ENCODE peak calls at places on chromosome 18, in nine cellular contexts. I, V, S, P, R, B, U, G and M are unnamed samples.
A peak's percentile ranks its signal among the peaks of the same experiment; 100 is the strongest.

GRCh38 chr18:23245461-23245860 is 110.2 kb downstream of the CABLES1 start:
- DNase-seq in I (no peak), V (no peak), S (no peak), P (no peak), R (no peak), B (no peak), U (no peak), G (no peak), M (no peak)

GRCh38 chr18:42183746-42184145 is 228.7 kb downstream of the PIK3C3 start:
- DNase-seq in I (peak; percentile 43), V (no peak), S (no peak), P (no peak), R (no peak), B (no peak), U (no peak), G (no peak), M (peak; percentile 36)

GRCh38 chr18:64707052-64707451 is 558.2 kb upstream of the LINC00305 start:
- DNase-seq in I (no peak), V (no peak), S (no peak), P (no peak), R (no peak), B (no peak), U (no peak), G (peak; percentile 16), M (no peak)

GRCh38 chr18:74496508-74497307 is 545 bp downstream of the CNDP2 start:
- DNase-seq in I (peak; percentile 59), V (peak; percentile 76), S (peak; percentile 79), P (peak; percentile 84), R (peak; percentile 60), B (peak; percentile 62), U (peak; percentile 17), G (peak; percentile 13), M (no peak)

GRCh38 chr18:21703241-21703820 is 1.2 kb downstream of the ABHD3 start:
- DNase-seq in I (peak; percentile 54), V (no peak), S (peak; percentile 34), P (no peak), R (no peak), B (no peak), U (peak; percentile 87), G (no peak), M (no peak)

GRCh38 chr18:519019-519879 is 18.7 kb upstream of the COLEC12 start:
- DNase-seq in I (peak; percentile 79), V (peak; percentile 71), S (no peak), P (peak; percentile 63), R (no peak), B (peak; percentile 26), U (no peak), G (no peak), M (no peak)

GRCh38 chr18:9814431-9814830 is 71.3 kb upstream of the TXNDC2 start:
- DNase-seq in I (peak; percentile 66), V (no peak), S (no peak), P (no peak), R (no peak), B (no peak), U (no peak), G (no peak), M (peak; percentile 91)

GRCh38 chr18:7814754-7815315 is 247.7 kb downstream of the PTPRM start:
- DNase-seq in I (peak; percentile 45), V (no peak), S (no peak), P (no peak), R (no peak), B (no peak), U (no peak), G (no peak), M (no peak)

GRCh38 chr18:48955528-48956261 is 4.9 kb upstream of the SMAD7 start:
- DNase-seq in I (peak; percentile 72), V (peak; percentile 43), S (no peak), P (peak; percentile 63), R (no peak), B (no peak), U (peak; percentile 31), G (peak; percentile 44), M (no peak)

GRCh38 chr18:49654347-49654746 is 92.5 kb downstream of the LIPG start:
- DNase-seq in I (no peak), V (no peak), S (no peak), P (no peak), R (no peak), B (no peak), U (no peak), G (no peak), M (no peak)

GRCh38 chr18:79248495-79249078 is 147.1 kb upstream of the NFATC1 start:
- DNase-seq in I (peak; percentile 3), V (no peak), S (no peak), P (no peak), R (no peak), B (no peak), U (no peak), G (no peak), M (no peak)

GRCh38 chr18:74652392-74652988 is 54.8 kb downstream of the ZNF407 start:
- DNase-seq in I (peak; percentile 73), V (no peak), S (peak; percentile 47), P (no peak), R (no peak), B (no peak), U (peak; percentile 43), G (peak; percentile 25), M (no peak)

GRCh38 chr18:32461704-32462272 is 8.9 kb downstream of the GAREM1 start:
- DNase-seq in I (no peak), V (no peak), S (no peak), P (no peak), R (no peak), B (no peak), U (no peak), G (no peak), M (no peak)

GRCh38 chr18:53947092-53947640 is 277.3 kb downstream of the MBD2 start:
- DNase-seq in I (no peak), V (no peak), S (no peak), P (no peak), R (peak; percentile 35), B (no peak), U (no peak), G (no peak), M (no peak)

GRCh38 chr18:55694291-55694690 is 106.3 kb upstream of the TCF4 start:
- DNase-seq in I (no peak), V (no peak), S (no peak), P (no peak), R (peak; percentile 27), B (no peak), U (no peak), G (no peak), M (no peak)

GRCh38 chr18:63363951-63364350 is 3.1 kb downstream of the KDSR start:
- DNase-seq in I (no peak), V (no peak), S (no peak), P (no peak), R (no peak), B (no peak), U (no peak), G (no peak), M (no peak)

DNA sequence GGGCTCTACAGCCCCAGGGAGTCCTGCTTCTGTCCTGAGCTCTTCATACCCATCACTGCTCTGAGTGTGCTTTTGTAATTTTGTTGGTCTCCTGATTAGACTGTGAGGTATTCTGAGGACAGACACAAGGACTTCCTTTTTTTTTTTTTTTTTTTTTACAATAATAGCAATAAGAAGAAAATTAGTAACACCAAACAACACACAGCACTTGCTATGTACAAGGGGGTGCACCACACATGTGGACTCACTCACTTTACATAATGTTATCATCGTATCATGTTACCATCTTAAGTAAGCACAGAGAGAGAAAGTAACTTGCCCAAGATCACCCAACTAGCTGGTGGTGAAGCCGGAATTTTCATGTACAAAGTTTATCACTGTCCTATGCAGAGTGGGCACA is 34.5 kb downstream of the MBP start:
- DNase-seq in I (peak; percentile 42), V (no peak), S (no peak), P (no peak), R (no peak), B (no peak), U (no peak), G (no peak), M (no peak)
- H3K4me3 ChIP-seq in I (no peak overlapping the region), V (no peak overlapping the region), S (no peak overlapping the region), P (no peak overlapping the region), R (no peak overlapping the region), B (no peak overlapping the region), U (no peak overlapping the region), G (no peak overlapping the region), M (no peak overlapping the region)

GRCh38 chr18:3689091-3689490 is 239.1 kb downstream of the TGIF1 start:
- DNase-seq in I (peak; percentile 36), V (no peak), S (no peak), P (no peak), R (no peak), B (no peak), U (no peak), G (no peak), M (no peak)
- TF ChIP-seq CTCF in I (no peak), V (no peak), S (no peak), P (no peak), R (no peak), B (no peak), U (no peak), G (no peak), M (no peak)

DNA sequence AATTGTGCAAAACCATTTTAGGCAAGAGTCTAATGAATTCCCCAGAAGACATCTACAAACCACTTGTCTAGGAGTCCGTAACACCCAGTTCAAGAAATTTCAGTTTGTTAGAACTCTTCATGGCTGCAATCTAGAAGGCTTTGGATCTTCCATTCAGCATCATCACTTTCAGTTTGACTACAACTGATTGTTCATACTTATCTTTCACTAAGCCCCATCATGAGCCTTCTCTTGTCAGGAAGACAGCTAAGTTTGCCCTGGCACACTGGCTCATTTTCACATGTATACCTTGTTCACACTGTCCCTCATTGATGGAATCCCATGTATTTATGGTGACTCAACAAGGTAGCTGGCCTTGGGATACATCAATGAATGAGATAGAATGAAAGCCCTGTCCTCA is 898.4 kb upstream of the CELF4 start:
- DNase-seq in I (no peak), V (no peak), S (no peak), P (no peak), R (no peak), B (no peak), U (no peak), G (no peak), M (no peak)
- H3K4me3 ChIP-seq in I (no peak overlapping the region), V (no peak overlapping the region), S (no peak overlapping the region), P (no peak overlapping the region), R (no peak overlapping the region), B (no peak overlapping the region), U (no peak overlapping the region), G (no peak overlapping the region), M (no peak overlapping the region)

GRCh38 chr18:68839701-68840100 is 41.8 kb downstream of the CCDC102B start:
- DNase-seq in I (no peak), V (no peak), S (no peak), P (no peak), R (no peak), B (no peak), U (no peak), G (no peak), M (no peak)

GRCh38 chr18:68841301-68841700 is 43.4 kb downstream of the CCDC102B start:
- DNase-seq in I (no peak), V (no peak), S (no peak), P (no peak), R (no peak), B (no peak), U (no peak), G (no peak), M (no peak)

GRCh38 chr18:68840554-68841263 is 42.8 kb downstream of the CCDC102B start:
- DNase-seq in I (peak; percentile 94), V (no peak), S (no peak), P (no peak), R (no peak), B (no peak), U (no peak), G (peak; percentile 40), M (peak; percentile 68)

GRCh38 chr18:68847219-68847860 is 49.5 kb downstream of the CCDC102B start:
- DNase-seq in I (peak; percentile 70), V (no peak), S (no peak), P (no peak), R (no peak), B (no peak), U (peak; percentile 10), G (no peak), M (no peak)

GRCh38 chr18:68843467-68844089 is 45.7 kb downstream of the CCDC102B start:
- DNase-seq in I (peak; percentile 25), V (no peak), S (no peak), P (no peak), R (no peak), B (no peak), U (no peak), G (no peak), M (no peak)
- TF ChIP-seq CTCF in I (peak; percentile 31), V (peak; percentile 18), S (peak; percentile 55), P (no peak), R (no peak), B (no peak), U (peak; percentile 34), G (no peak), M (no peak)